ENCODE peak calls at places on chromosomes 1 and 21, in nine cellular contexts. L, I, W, N, K, Y, M, U and R are unnamed samples.

GRCh38 chr1:67722292-67722944 is 37.4 kb downstream of the GADD45A start:
- DNase-seq in I (no peak), L (no peak), M (no peak), Y (no peak), N (no peak), U (no peak), K (peak; percentile 50), W (no peak), R (no peak)

GRCh38 chr1:6811587-6811986 is 26.3 kb downstream of the CAMTA1 start:
- DNase-seq in W (no peak), M (no peak), L (no peak), N (no peak), I (no peak), K (peak; percentile 68), U (no peak), Y (no peak), R (no peak)

GRCh38 chr21:41369105-41369914 is 7.5 kb downstream of the MX2 start:
- DNase-seq in N (peak; percentile 52), L (peak; percentile 3), M (no peak), U (peak; percentile 65), W (no peak), Y (peak; percentile 69), K (peak; percentile 49), I (no peak), R (no peak)

GRCh38 chr1:52552236-52552504 is 722 bp downstream of the TUT4 start:
- DNase-seq in Y (peak; percentile 69), W (peak; percentile 39), M (peak; percentile 25), I (peak; percentile 56), K (peak; percentile 76), N (no peak), U (peak; percentile 20), L (peak; percentile 63), R (peak; percentile 18)

GRCh38 chr21:34852438-34852837 is 183.6 kb downstream of the CLIC6 start:
- DNase-seq in U (no peak), W (no peak), M (no peak), N (no peak), I (no peak), Y (no peak), K (no peak), L (no peak), R (no peak)

GRCh38 chr1:43205671-43206070 is 33.5 kb downstream of the CFAP57 start:
- DNase-seq in K (peak; percentile 38), L (peak; percentile 38), Y (no peak), N (no peak), U (no peak), I (no peak), W (no peak), M (no peak), R (no peak)

GRCh38 chr1:5648410-5649165 is 343.6 kb downstream of the NPHP4 start:
- DNase-seq in L (peak; percentile 9), M (no peak), U (no peak), W (no peak), N (no peak), Y (no peak), I (peak; percentile 5), K (no peak), R (no peak)

GRCh38 chr1:218482683-218483082 is 137.5 kb downstream of the TGFB2 start:
- DNase-seq in I (no peak), L (peak; percentile 98), W (no peak), K (peak; percentile 94), U (no peak), M (no peak), N (no peak), Y (no peak), R (no peak)

GRCh38 chr1:184387871-184388670 is 1.2 kb downstream of the C1orf21 start:
- DNase-seq in M (peak; percentile 51), N (no peak), L (peak; percentile 84), W (peak; percentile 44), K (peak; percentile 58), I (peak; percentile 38), U (peak; percentile 43), Y (peak; percentile 74), R (peak; percentile 48)

GRCh38 chr1:47664356-47664755 is 226.5 kb downstream of the FOXD2 start:
- DNase-seq in U (no peak), K (no peak), L (no peak), Y (peak; percentile 11), I (peak; percentile 24), M (no peak), W (peak; percentile 18), N (no peak), R (no peak)

GRCh38 chr1:233390842-233391241 is 63.3 kb downstream of the MAP3K21 start:
- DNase-seq in N (no peak), W (no peak), M (no peak), L (no peak), Y (no peak), U (no peak), K (no peak), I (no peak), R (no peak)

GRCh38 chr1:26696645-26697440 is 1.0 kb downstream of the ARID1A start:
- DNase-seq in N (no peak), Y (peak; percentile 79), W (peak; percentile 28), U (peak; percentile 22), L (no peak), M (no peak), K (no peak), I (peak; percentile 40), R (no peak)

GRCh38 chr1:3907621-3908165 is 7.6 kb upstream of the C1orf174 start:
- DNase-seq in U (no peak), L (no peak), W (no peak), K (no peak), M (no peak), N (no peak), I (no peak), Y (peak; percentile 55), R (no peak)

GRCh38 chr21:45943630-45944540 is 37.7 kb upstream of the COL6A1 start:
- DNase-seq in Y (no peak), L (no peak), N (peak; percentile 12), M (no peak), K (no peak), W (no peak), I (no peak), U (no peak), R (no peak)

GRCh38 chr1:155077758-155078495 is 710 bp upstream of the EFNA3 start:
- DNase-seq in I (no peak), U (no peak), N (no peak), K (no peak), L (peak; percentile 67), W (no peak), M (no peak), Y (peak; percentile 61), R (no peak)

GRCh38 chr1:201719812-201720521 is 109.0 kb upstream of the IPO9 start:
- DNase-seq in I (no peak), U (peak; percentile 87), K (peak; percentile 94), M (peak; percentile 82), Y (peak; percentile 96), W (peak; percentile 86), L (peak; percentile 87), N (no peak), R (peak; percentile 86)
- TF ChIP-seq CTCF in I (no peak), U (no peak), K (no peak), M (no peak), Y (no peak), W (no peak), L (no peak), N (no peak), R (no peak)

GRCh38 chr1:165287329-165287728 is 69.2 kb downstream of the LMX1A start:
- DNase-seq in W (no peak), L (no peak), K (no peak), M (no peak), N (no peak), I (no peak), Y (no peak), U (no peak), R (no peak)

GRCh38 chr1:165289556-165289955 is 67.0 kb downstream of the LMX1A start:
- DNase-seq in I (no peak), W (no peak), M (no peak), N (no peak), Y (no peak), K (no peak), L (no peak), U (no peak), R (no peak)

GRCh38 chr1:165288301-165289120 is 68.0 kb downstream of the LMX1A start:
- DNase-seq in N (no peak), U (no peak), M (no peak), K (peak; percentile 6), L (no peak), I (no peak), Y (no peak), W (no peak), R (no peak)

GRCh38 chr1:165287781-165288180 is 68.7 kb downstream of the LMX1A start:
- DNase-seq in W (no peak), N (no peak), I (no peak), M (no peak), U (no peak), Y (no peak), L (no peak), K (no peak), R (no peak)

GRCh38 chr1:165290143-165290542 is 66.4 kb downstream of the LMX1A start:
- DNase-seq in U (no peak), I (no peak), Y (no peak), K (peak; percentile 36), L (peak; percentile 2), N (no peak), M (no peak), W (no peak), R (no peak)
- TF ChIP-seq CTCF in U (no peak), I (no peak), Y (no peak), K (peak; percentile 11), L (no peak), N (no peak), M (peak; percentile 4), W (no peak), R (no peak)

GRCh38 chr1:8461341-8462110 is 143.6 kb downstream of the SLC45A1 start:
- DNase-seq in K (no peak), L (no peak), Y (no peak), N (no peak), W (no peak), I (no peak), U (no peak), M (no peak), R (no peak)

GRCh38 chr1:8458607-8459006 is 140.7 kb downstream of the SLC45A1 start:
- DNase-seq in U (no peak), K (no peak), N (no peak), W (no peak), M (no peak), I (no peak), L (no peak), Y (no peak), R (no peak)

GRCh38 chr1:8457771-8458409 is 140.0 kb downstream of the SLC45A1 start:
- DNase-seq in L (no peak), W (no peak), Y (no peak), K (no peak), U (no peak), M (no peak), N (no peak), I (no peak), R (no peak)

GRCh38 chr1:8460784-8461183 is 142.9 kb downstream of the SLC45A1 start:
- DNase-seq in M (no peak), N (no peak), Y (no peak), W (no peak), K (no peak), L (no peak), I (no peak), U (no peak), R (no peak)

GRCh38 chr1:8460132-8460544 is 142.2 kb downstream of the SLC45A1 start:
- DNase-seq in L (no peak), M (no peak), I (no peak), W (no peak), N (no peak), Y (no peak), K (no peak), U (no peak), R (no peak)
- TF ChIP-seq CTCF in L (no peak), M (no peak), I (no peak), W (no peak), N (no peak), Y (peak; percentile 41), K (no peak), U (no peak), R (no peak)

GRCh38 chr1:147204080-147204479 is 21.1 kb downstream of the FMO5 start:
- DNase-seq in U (no peak), N (no peak), L (no peak), I (no peak), K (no peak), W (no peak), Y (no peak), M (no peak), R (no peak)
- TF ChIP-seq CTCF in U (no peak), N (no peak), L (no peak), I (no peak), K (no peak), W (no peak), Y (no peak), M (no peak), R (no peak)